ENCODE peak calls at places on chromosome 18, in nine cellular contexts. One of them, this sample, is unnamed.
A peak's percentile ranks its signal among the peaks of the same experiment; 100 is the strongest.

GRCh38 chr18:7158201-7158600 is 40.6 kb upstream of the LAMA1 start:
- DNase-seq in transverse colon: no peak
- DNase-seq in spleen: no peak
- DNase-seq in adrenal gland: no peak
- DNase-seq in testis: peak; percentile 14
- DNase-seq in ovary: no peak
- DNase-seq in A549: no peak
- DNase-seq in uterus: no peak
- DNase-seq in heart left ventricle: no peak
- DNase-seq in this sample: no peak

GRCh38 chr18:50619833-50620232 is 59.9 kb downstream of the MAPK4 start:
- DNase-seq in A549: no peak
- DNase-seq in heart left ventricle: no peak
- DNase-seq in transverse colon: no peak
- DNase-seq in adrenal gland: no peak
- DNase-seq in testis: no peak
- DNase-seq in uterus: no peak
- DNase-seq in ovary: no peak
- DNase-seq in spleen: no peak
- DNase-seq in this sample: no peak

GRCh38 chr18:41745166-41746049 is 209.6 kb upstream of the PIK3C3 start:
- DNase-seq in ovary: no peak
- DNase-seq in A549: peak; percentile 4
- DNase-seq in adrenal gland: peak; percentile 69
- DNase-seq in spleen: no peak
- DNase-seq in uterus: no peak
- DNase-seq in testis: peak; percentile 66
- DNase-seq in transverse colon: peak; percentile 23
- DNase-seq in heart left ventricle: peak; percentile 11
- DNase-seq in this sample: peak; percentile 56

GRCh38 chr18:76212958-76213357 is 282.1 kb downstream of the ZNF516 start:
- DNase-seq in adrenal gland: no peak
- DNase-seq in transverse colon: no peak
- DNase-seq in ovary: no peak
- DNase-seq in testis: no peak
- DNase-seq in uterus: no peak
- DNase-seq in spleen: no peak
- DNase-seq in A549: no peak
- DNase-seq in heart left ventricle: no peak
- DNase-seq in this sample: peak; percentile 10

GRCh38 chr18:23779696-23780303 is 90.5 kb downstream of the LAMA3 start:
- DNase-seq in heart left ventricle: no peak
- DNase-seq in ovary: no peak
- DNase-seq in A549: peak; percentile 25
- DNase-seq in adrenal gland: no peak
- DNase-seq in transverse colon: no peak
- DNase-seq in testis: no peak
- DNase-seq in uterus: no peak
- DNase-seq in spleen: no peak
- DNase-seq in this sample: no peak

GRCh38 chr18:32576296-32576916 is 105.7 kb upstream of the GAREM1 start:
- DNase-seq in adrenal gland: peak; percentile 10
- DNase-seq in A549: no peak
- DNase-seq in testis: peak; percentile 28
- DNase-seq in transverse colon: no peak
- DNase-seq in heart left ventricle: no peak
- DNase-seq in uterus: no peak
- DNase-seq in spleen: no peak
- DNase-seq in ovary: no peak
- DNase-seq in this sample: peak; percentile 27

GRCh38 chr18:8654482-8655451 is 45.5 kb downstream of the RAB12 start:
- DNase-seq in spleen: no peak
- DNase-seq in uterus: no peak
- DNase-seq in heart left ventricle: no peak
- DNase-seq in A549: peak; percentile 43
- DNase-seq in testis: no peak
- DNase-seq in ovary: no peak
- DNase-seq in transverse colon: no peak
- DNase-seq in adrenal gland: no peak
- DNase-seq in this sample: peak; percentile 20

GRCh38 chr18:6951336-6952090 is 166.1 kb downstream of the LAMA1 start:
- DNase-seq in heart left ventricle: no peak
- DNase-seq in adrenal gland: no peak
- DNase-seq in uterus: no peak
- DNase-seq in transverse colon: no peak
- DNase-seq in testis: no peak
- DNase-seq in A549: no peak
- DNase-seq in ovary: no peak
- DNase-seq in spleen: no peak
- DNase-seq in this sample: no peak

GRCh38 chr18:3451989-3452749 is 2.2 kb downstream of the TGIF1 start:
- DNase-seq in A549: no peak
- DNase-seq in heart left ventricle: peak; percentile 66
- DNase-seq in ovary: peak; percentile 67
- DNase-seq in uterus: peak; percentile 65
- DNase-seq in adrenal gland: peak; percentile 56
- DNase-seq in testis: peak; percentile 66
- DNase-seq in spleen: peak; percentile 88
- DNase-seq in transverse colon: peak; percentile 78
- DNase-seq in this sample: peak; percentile 54

DNA sequence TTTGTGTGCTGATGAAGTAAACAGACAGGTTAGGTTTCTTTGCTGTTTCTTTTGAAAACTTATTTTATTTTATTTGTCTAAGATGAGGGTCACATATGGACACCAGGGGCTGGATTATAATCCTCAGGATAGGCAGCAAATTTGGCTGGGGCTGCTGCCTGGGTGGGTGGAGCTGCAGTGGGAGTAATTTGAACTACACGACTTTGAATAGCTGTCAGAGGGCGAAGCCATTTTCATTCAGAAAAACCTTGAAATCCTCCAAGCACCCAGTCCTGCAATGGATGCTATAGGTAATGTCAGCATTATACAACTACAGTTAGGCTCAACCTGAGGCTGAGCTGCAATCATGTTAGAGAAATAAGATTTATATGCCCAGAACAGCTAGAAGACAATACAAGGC is 16.6 kb downstream of the SETBP1 start:
- DNase-seq in A549: no peak
- DNase-seq in transverse colon: no peak
- DNase-seq in heart left ventricle: no peak
- DNase-seq in adrenal gland: no peak
- DNase-seq in uterus: no peak
- DNase-seq in testis: no peak
- DNase-seq in spleen: no peak
- DNase-seq in ovary: no peak
- DNase-seq in this sample: no peak
- TF ChIP-seq POLR2A in A549: no peak
- TF ChIP-seq POLR2A in transverse colon: no peak
- TF ChIP-seq POLR2A in heart left ventricle: no peak
- TF ChIP-seq POLR2A in adrenal gland: no peak
- TF ChIP-seq POLR2A in uterus: no peak
- TF ChIP-seq POLR2A in testis: no peak
- TF ChIP-seq POLR2A in spleen: no peak
- TF ChIP-seq POLR2A in ovary: no peak
- TF ChIP-seq POLR2A in this sample: no peak

GRCh38 chr18:57437782-57438668 is 2.9 kb downstream of the ONECUT2 start:
- DNase-seq in spleen: peak; percentile 81
- DNase-seq in adrenal gland: peak; percentile 60
- DNase-seq in A549: peak; percentile 49
- DNase-seq in testis: peak; percentile 75
- DNase-seq in uterus: no peak
- DNase-seq in transverse colon: peak; percentile 64
- DNase-seq in heart left ventricle: no peak
- DNase-seq in ovary: no peak
- DNase-seq in this sample: peak; percentile 49
- TF ChIP-seq CTCF in spleen: no peak
- TF ChIP-seq CTCF in adrenal gland: peak; percentile 35
- TF ChIP-seq CTCF in A549: peak; percentile 50
- TF ChIP-seq CTCF in testis: peak; percentile 48
- TF ChIP-seq CTCF in uterus: no peak
- TF ChIP-seq CTCF in transverse colon: peak; percentile 65
- TF ChIP-seq CTCF in heart left ventricle: peak; percentile 39
- TF ChIP-seq CTCF in ovary: no peak
- TF ChIP-seq CTCF in this sample: peak; percentile 25

DNA sequence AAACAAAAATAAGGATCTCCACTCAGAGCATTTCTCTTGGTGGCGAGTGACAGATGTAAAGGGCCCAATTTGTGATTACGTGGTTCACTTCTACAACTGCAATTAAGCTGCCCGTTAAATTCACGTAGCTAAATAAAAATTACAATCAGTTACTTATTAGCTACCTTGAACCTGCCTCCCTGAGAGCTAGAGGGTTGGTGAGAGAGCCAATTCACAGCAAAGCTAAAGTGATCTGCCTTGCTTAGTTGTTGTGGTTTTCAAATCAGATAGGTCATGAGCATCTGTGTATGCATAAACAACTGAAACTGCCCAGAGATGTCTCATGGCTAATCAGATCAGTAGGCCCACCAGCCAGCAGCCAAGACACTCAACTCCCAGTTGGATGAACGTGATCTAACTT is 156.6 kb downstream of the RNF152 start:
- DNase-seq in spleen: no peak
- DNase-seq in testis: no peak
- DNase-seq in uterus: no peak
- DNase-seq in A549: no peak
- DNase-seq in heart left ventricle: no peak
- DNase-seq in transverse colon: no peak
- DNase-seq in adrenal gland: no peak
- DNase-seq in ovary: no peak
- DNase-seq in this sample: no peak
- TF ChIP-seq POLR2A in spleen: no peak
- TF ChIP-seq POLR2A in testis: no peak
- TF ChIP-seq POLR2A in uterus: no peak
- TF ChIP-seq POLR2A in A549: no peak
- TF ChIP-seq POLR2A in heart left ventricle: no peak
- TF ChIP-seq POLR2A in transverse colon: no peak
- TF ChIP-seq POLR2A in adrenal gland: no peak
- TF ChIP-seq POLR2A in ovary: no peak
- TF ChIP-seq POLR2A in this sample: no peak

DNA sequence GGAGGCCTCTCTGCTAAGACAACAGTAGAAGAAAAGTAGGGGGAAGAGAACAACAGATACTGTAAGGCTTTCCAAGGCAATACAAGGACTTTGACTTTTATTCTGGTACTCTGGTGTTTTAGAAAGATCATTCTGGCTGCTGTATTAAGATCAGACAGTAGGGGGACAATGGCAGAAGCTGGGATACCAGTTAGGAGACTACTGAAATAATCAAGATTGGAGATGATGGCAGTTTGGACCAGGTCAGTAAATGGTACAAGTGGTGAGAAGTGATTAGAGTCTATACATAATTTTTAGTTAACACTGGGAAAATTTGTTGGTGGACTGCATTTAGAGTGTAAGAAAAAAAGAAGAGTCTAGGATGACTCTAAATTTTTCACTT is 139.7 kb downstream of the ROCK1 start:
- DNase-seq in spleen: no peak
- DNase-seq in adrenal gland: no peak
- DNase-seq in uterus: no peak
- DNase-seq in heart left ventricle: no peak
- DNase-seq in ovary: no peak
- DNase-seq in testis: no peak
- DNase-seq in transverse colon: no peak
- DNase-seq in A549: peak; percentile 12
- DNase-seq in this sample: peak; percentile 49
- TF ChIP-seq CTCF in spleen: no peak
- TF ChIP-seq CTCF in adrenal gland: peak; percentile 51
- TF ChIP-seq CTCF in uterus: peak; percentile 35
- TF ChIP-seq CTCF in heart left ventricle: no peak
- TF ChIP-seq CTCF in ovary: peak; percentile 11
- TF ChIP-seq CTCF in testis: peak; percentile 46
- TF ChIP-seq CTCF in transverse colon: peak; percentile 41
- TF ChIP-seq CTCF in A549: peak; percentile 19
- TF ChIP-seq CTCF in this sample: peak; percentile 45

GRCh38 chr18:35240664-35241522 is at the start of gene ZNF397:
- DNase-seq in transverse colon: peak; percentile 99
- DNase-seq in ovary: peak; percentile 98
- DNase-seq in testis: peak; percentile 99
- DNase-seq in A549: peak; percentile 82
- DNase-seq in adrenal gland: peak; percentile 99
- DNase-seq in uterus: peak; percentile 97
- DNase-seq in heart left ventricle: peak; percentile 99
- DNase-seq in spleen: peak; percentile 100
- DNase-seq in this sample: peak; percentile 97
- TF ChIP-seq POLR2A in transverse colon: peak; percentile 94
- TF ChIP-seq POLR2A in ovary: peak; percentile 98
- TF ChIP-seq POLR2A in testis: peak; percentile 83
- TF ChIP-seq POLR2A in A549: peak; percentile 53
- TF ChIP-seq POLR2A in adrenal gland: peak; percentile 99
- TF ChIP-seq POLR2A in uterus: peak; percentile 97
- TF ChIP-seq POLR2A in heart left ventricle: peak; percentile 98
- TF ChIP-seq POLR2A in spleen: peak; percentile 30
- TF ChIP-seq POLR2A in this sample: peak; percentile 76

DNA sequence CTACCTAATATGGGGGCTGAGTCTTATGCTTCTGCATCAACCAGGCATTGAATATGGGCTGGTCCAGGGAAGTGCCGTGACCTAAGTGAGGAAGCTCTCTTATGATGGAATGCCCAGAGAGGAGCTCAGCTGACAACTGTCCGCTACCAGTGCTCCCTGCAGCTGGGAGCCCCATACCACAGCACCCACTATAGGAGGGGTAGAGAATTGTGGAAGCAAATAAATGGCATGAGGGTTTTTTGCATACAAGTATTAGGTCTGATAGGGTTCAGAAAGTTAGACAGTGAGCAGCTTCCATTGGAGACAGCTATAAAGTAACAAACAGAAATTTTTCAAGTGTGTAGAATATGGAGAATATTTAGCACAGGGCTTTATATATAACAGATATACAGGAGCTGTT is 4.6 kb downstream of the TIMM21 start:
- DNase-seq in transverse colon: no peak
- DNase-seq in adrenal gland: no peak
- DNase-seq in ovary: no peak
- DNase-seq in spleen: no peak
- DNase-seq in A549: no peak
- DNase-seq in uterus: no peak
- DNase-seq in testis: no peak
- DNase-seq in heart left ventricle: no peak
- DNase-seq in this sample: peak; percentile 30
- TF ChIP-seq CTCF in transverse colon: no peak
- TF ChIP-seq CTCF in adrenal gland: no peak
- TF ChIP-seq CTCF in ovary: no peak
- TF ChIP-seq CTCF in spleen: no peak
- TF ChIP-seq CTCF in A549: no peak
- TF ChIP-seq CTCF in uterus: no peak
- TF ChIP-seq CTCF in testis: no peak
- TF ChIP-seq CTCF in heart left ventricle: no peak
- TF ChIP-seq CTCF in this sample: peak; percentile 58